ENCODE peak calls at places on chromosomes 2 and 18, in eight cellular contexts. Q is A549; I is iris pigment epithelial cell; U is mesendoderm; V is aorta; J is MV-4-11; L is left colon; C is stimulated activated naive B cell treated with anti-CD40 and anti-IgM and Interleukin-4, amounts not matched to agents 10 μg/mL and 1 μg/mL and 100 μg/mL, for 72 hours. N is an unnamed sample.
A peak's percentile ranks its signal among the peaks of the same experiment; 100 is the strongest.

GRCh38 chr2:47479863-47480262 is 76.9 kb downstream of the MSH2 start:
- DNase-seq in Q (no peak), U (no peak), L (no peak), C (no peak), I (no peak), J (no peak), V (no peak), N (no peak)

GRCh38 chr2:42979870-42980763 is 187.7 kb upstream of the HAAO start:
- DNase-seq in V (no peak), U (no peak), L (peak; percentile 86), C (no peak), I (no peak), J (no peak), Q (no peak), N (no peak)

GRCh38 chr2:72919414-72920316 is 2.3 kb downstream of the EMX1 start:
- DNase-seq in Q (no peak), L (no peak), C (no peak), I (no peak), U (peak; percentile 69), J (no peak), V (no peak), N (no peak)

GRCh38 chr2:178523596-178524134 is 43.4 kb downstream of the PLEKHA3 start:
- DNase-seq in I (no peak), V (no peak), U (peak; percentile 17), L (no peak), C (no peak), Q (peak; percentile 3), J (no peak), N (no peak)

GRCh38 chr18:73556904-73557303 is 590.7 kb downstream of the FBXO15 start:
- DNase-seq in J (no peak), U (no peak), L (no peak), V (no peak), I (no peak), C (no peak), Q (no peak), N (no peak)

GRCh38 chr2:71893646-71894045 is 254.0 kb downstream of the CYP26B1 start:
- DNase-seq in I (no peak), Q (no peak), L (peak; percentile 14), U (no peak), V (no peak), J (no peak), C (no peak), N (no peak)

GRCh38 chr2:84077504-84077903 is 381.6 kb downstream of the SUCLG1 start:
- DNase-seq in J (peak; percentile 8), C (no peak), U (peak; percentile 63), Q (no peak), I (no peak), L (no peak), V (no peak), N (no peak)

GRCh38 chr2:47274054-47274779 is 119.1 kb upstream of the STPG4 start:
- DNase-seq in U (no peak), C (no peak), I (peak; percentile 59), L (no peak), J (no peak), Q (no peak), V (no peak), N (no peak)

GRCh38 chr2:218745559-218746469 is 35.2 kb downstream of the TTLL4 start:
- DNase-seq in L (no peak), I (peak; percentile 69), Q (no peak), V (no peak), C (no peak), J (no peak), U (no peak), N (no peak)

GRCh38 chr2:46798998-46799698 is 116.5 kb downstream of the MCFD2 start:
- DNase-seq in L (no peak), Q (no peak), V (no peak), J (no peak), I (no peak), U (no peak), C (no peak), N (no peak)

GRCh38 chr2:153890572-153890971 is 18.9 kb downstream of the GALNT13 start:
- DNase-seq in U (peak; percentile 64), J (no peak), L (no peak), C (no peak), Q (no peak), I (no peak), V (no peak), N (no peak)

GRCh38 chr2:95009009-95009760 is 16.3 kb upstream of the MAL start:
- DNase-seq in U (no peak), I (no peak), L (no peak), C (no peak), V (peak; percentile 11), J (no peak), Q (no peak), N (no peak)

GRCh38 chr2:65681503-65681902 is 249.1 kb upstream of the SPRED2 start:
- DNase-seq in C (no peak), I (no peak), V (no peak), Q (no peak), U (no peak), J (no peak), L (no peak), N (no peak)

GRCh38 chr2:219453691-219454131 is 19.1 kb downstream of the SPEG start:
- DNase-seq in L (peak; percentile 94), I (peak; percentile 76), J (no peak), V (peak; percentile 97), U (peak; percentile 50), Q (no peak), C (no peak), N (no peak)

GRCh38 chr2:214169736-214170135 is 241.1 kb upstream of the VWC2L start:
- DNase-seq in I (peak; percentile 50), Q (no peak), L (no peak), C (no peak), V (no peak), U (no peak), J (no peak), N (no peak)

GRCh38 chr2:73979686-73980085 is 5.0 kb upstream of the TET3 start:
- DNase-seq in C (no peak), J (peak; percentile 65), U (no peak), I (peak; percentile 91), L (no peak), V (no peak), Q (no peak), N (no peak)

GRCh38 chr2:94982661-94983060 is 42.8 kb upstream of the MAL start:
- DNase-seq in L (no peak), V (no peak), I (peak; percentile 37), U (no peak), J (no peak), C (no peak), Q (no peak), N (no peak)

GRCh38 chr18:79533591-79533990 is 137.9 kb downstream of the NFATC1 start:
- DNase-seq in C (no peak), L (peak; percentile 8), U (no peak), V (peak; percentile 30), Q (no peak), J (no peak), I (no peak), N (peak; percentile 54)

GRCh38 chr2:54457326-54458023 is 1.3 kb downstream of the SPTBN1 start:
- DNase-seq in C (peak; percentile 1), Q (peak; percentile 39), J (no peak), V (peak; percentile 54), U (peak; percentile 68), L (no peak), I (peak; percentile 22), N (peak; percentile 78)

GRCh38 chr2:147487286-147487979 is 357.4 kb upstream of the ACVR2A start:
- DNase-seq in Q (no peak), L (no peak), V (no peak), U (peak; percentile 96), C (no peak), J (no peak), I (no peak), N (no peak)

GRCh38 chr2:9830685-9831410 is 12.4 kb upstream of the TAF1B start:
- DNase-seq in L (peak; percentile 61), I (no peak), J (peak; percentile 36), V (no peak), U (peak; percentile 51), Q (no peak), C (no peak), N (no peak)

GRCh38 chr2:135916232-135916631 is 40.0 kb upstream of the MCM6 start:
- DNase-seq in I (peak; percentile 47), V (no peak), Q (peak; percentile 6), J (peak; percentile 44), L (no peak), U (peak; percentile 33), C (no peak), N (no peak)

GRCh38 chr2:65240657-65241056 is 13.0 kb downstream of the ACTR2 start:
- DNase-seq in J (no peak), I (peak; percentile 34), C (no peak), V (no peak), L (no peak), U (no peak), Q (no peak), N (no peak)

GRCh38 chr2:10444463-10444862 is 3.7 kb downstream of the ODC1 start:
- DNase-seq in I (no peak), U (no peak), Q (no peak), C (peak; percentile 41), J (no peak), L (no peak), V (no peak), N (no peak)

GRCh38 chr2:64062840-64063239 is 43.6 kb upstream of the VPS54 start:
- DNase-seq in J (no peak), I (peak; percentile 80), V (no peak), U (no peak), L (no peak), Q (no peak), C (no peak), N (no peak)

GRCh38 chr2:239318091-239318725 is 82.6 kb downstream of the HDAC4 start:
- DNase-seq in L (no peak), V (no peak), U (no peak), C (no peak), I (no peak), J (no peak), Q (no peak), N (no peak)

GRCh38 chr2:169363570-169364150 is 1.3 kb upstream of the LRP2 start:
- DNase-seq in J (no peak), V (peak; percentile 50), L (no peak), U (peak; percentile 53), C (peak; percentile 17), I (no peak), Q (peak; percentile 22), N (peak; percentile 71)

GRCh38 chr2:117833911-117834310 is 19.4 kb downstream of the DDX18 start:
- DNase-seq in I (no peak), L (no peak), J (no peak), C (no peak), V (no peak), U (no peak), Q (no peak), N (no peak)

GRCh38 chr2:109419960-109420370 is 193.8 kb downstream of the SEPTIN10 start:
- DNase-seq in C (no peak), L (no peak), V (peak; percentile 54), J (no peak), Q (no peak), I (peak; percentile 55), U (no peak), N (peak; percentile 56)

GRCh38 chr2:153115141-153115540 is 363.4 kb downstream of the RPRM start:
- DNase-seq in I (no peak), L (no peak), U (no peak), V (no peak), C (no peak), Q (no peak), J (no peak), N (no peak)

GRCh38 chr2:20457027-20457426 is 10.2 kb downstream of the RHOB start:
- DNase-seq in Q (no peak), U (no peak), I (peak; percentile 88), C (no peak), L (no peak), J (no peak), V (no peak), N (no peak)

GRCh38 chr2:180125245-180125962 is 118.3 kb upstream of the CWC22 start:
- DNase-seq in C (peak; percentile 13), V (peak; percentile 57), L (peak; percentile 54), I (peak; percentile 94), U (peak; percentile 84), J (peak; percentile 61), Q (peak; percentile 35), N (peak; percentile 64)

GRCh38 chr2:145551661-145552060 is 1031.7 kb upstream of the ZEB2 start:
- DNase-seq in L (no peak), J (no peak), V (no peak), C (no peak), I (no peak), Q (no peak), U (no peak), N (no peak)

GRCh38 chr18:13464432-13465125 is 246.0 kb downstream of the LDLRAD4 start:
- DNase-seq in U (no peak), L (peak; percentile 58), V (peak; percentile 76), C (peak; percentile 67), J (peak; percentile 86), Q (no peak), I (peak; percentile 16), N (no peak)